ENCODE peak calls at places on chromosomes 11 and 22, in five cellular contexts. M, Q, A, E and B are unnamed samples.

GRCh38 chr22:21078916-21079315 is 33.2 kb downstream of the LRRC74B start:
- DNase-seq in M (no peak), Q (no peak), A (no peak), E (no peak), B (no peak)

GRCh38 chr11:8263109-8263768 is 439 bp downstream of the LMO1 start:
- DNase-seq in M (no peak), Q (no peak), A (no peak), E (no peak), B (no peak)

GRCh38 chr11:99117603-99118002 is 96.9 kb downstream of the CNTN5 start:
- DNase-seq in M (no peak), Q (no peak), A (no peak), E (no peak), B (no peak)

GRCh38 chr22:34903416-34903815 is 162.5 kb upstream of the ISX start:
- DNase-seq in M (no peak), Q (no peak), A (no peak), E (no peak), B (no peak)

GRCh38 chr11:63814383-63814736 is 1.1 kb downstream of the SPINDOC start:
- DNase-seq in M (no peak), Q (no peak), A (no peak), E (no peak), B (no peak)

GRCh38 chr11:109112748-109113378 is 309.1 kb upstream of the C11orf87 start:
- DNase-seq in M (no peak), Q (no peak), A (no peak), E (no peak), B (no peak)

GRCh38 chr11:104206936-104207335 is 43.0 kb upstream of the PDGFD start:
- DNase-seq in M (no peak), Q (no peak), A (no peak), E (no peak), B (no peak)

GRCh38 chr11:74932797-74933196 is 16.1 kb downstream of the XRRA1 start:
- DNase-seq in M (peak; percentile 59), Q (no peak), A (no peak), E (no peak), B (no peak)

GRCh38 chr11:101866619-101867491 is 48.0 kb upstream of the CEP126 start:
- DNase-seq in M (peak; percentile 58), Q (peak; percentile 10), A (no peak), E (no peak), B (no peak)

DNA sequence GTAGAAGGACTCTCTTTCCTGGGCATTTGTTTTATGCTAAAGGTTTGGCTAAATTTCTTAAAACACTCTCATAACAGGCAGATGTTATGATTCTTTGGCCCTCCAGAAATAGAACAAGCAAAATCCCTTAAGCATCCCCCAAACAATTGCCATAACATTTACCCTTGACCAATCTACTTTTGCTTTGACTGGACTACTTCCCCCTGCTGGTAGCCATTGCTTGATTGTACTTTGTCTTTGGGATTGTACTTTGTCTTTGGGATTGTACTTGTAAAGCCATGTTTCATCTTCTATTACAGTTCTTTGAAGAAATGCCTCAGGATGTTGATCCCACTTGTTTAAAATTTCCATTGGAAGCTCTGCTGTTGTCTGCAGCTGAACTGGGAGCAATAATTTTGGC is 53.3 kb upstream of the GLYAT start:
- DNase-seq in M (no peak), Q (no peak), A (no peak), E (no peak), B (no peak)
- TF ChIP-seq CTCF in M (no peak), Q (no peak), A (no peak), E (peak; percentile 14), B (no peak)

GRCh38 chr11:134578807-134579708 is 167.0 kb upstream of the B3GAT1 start:
- DNase-seq in M (no peak), Q (peak; percentile 22), A (peak; percentile 35), E (peak; percentile 18), B (no peak)
- TF ChIP-seq CTCF in M (no peak), Q (no peak), A (peak; percentile 21), E (peak; percentile 58), B (no peak)

GRCh38 chr11:125625594-125626380 is 824 bp downstream of the CHEK1 start:
- DNase-seq in M (peak; percentile 92), Q (peak; percentile 80), A (peak; percentile 90), E (peak; percentile 86), B (peak; percentile 86)

GRCh38 chr11:125625225-125625593 is 246 bp downstream of the CHEK1 start:
- DNase-seq in M (no peak), Q (no peak), A (no peak), E (no peak), B (no peak)

GRCh38 chr11:125626381-125626950 is 1.5 kb downstream of the CHEK1 start:
- DNase-seq in M (no peak), Q (no peak), A (no peak), E (no peak), B (peak; percentile 1)

GRCh38 chr11:125623064-125623463 is 1.9 kb upstream of the CHEK1 start:
- DNase-seq in M (no peak), Q (no peak), A (no peak), E (no peak), B (no peak)

GRCh38 chr11:125624756-125625213 is at the start of gene CHEK1:
- DNase-seq in M (no peak), Q (no peak), A (peak; percentile 10), E (no peak), B (no peak)
- TF ChIP-seq CTCF in M (no peak), Q (no peak), A (no peak), E (no peak), B (no peak)

DNA sequence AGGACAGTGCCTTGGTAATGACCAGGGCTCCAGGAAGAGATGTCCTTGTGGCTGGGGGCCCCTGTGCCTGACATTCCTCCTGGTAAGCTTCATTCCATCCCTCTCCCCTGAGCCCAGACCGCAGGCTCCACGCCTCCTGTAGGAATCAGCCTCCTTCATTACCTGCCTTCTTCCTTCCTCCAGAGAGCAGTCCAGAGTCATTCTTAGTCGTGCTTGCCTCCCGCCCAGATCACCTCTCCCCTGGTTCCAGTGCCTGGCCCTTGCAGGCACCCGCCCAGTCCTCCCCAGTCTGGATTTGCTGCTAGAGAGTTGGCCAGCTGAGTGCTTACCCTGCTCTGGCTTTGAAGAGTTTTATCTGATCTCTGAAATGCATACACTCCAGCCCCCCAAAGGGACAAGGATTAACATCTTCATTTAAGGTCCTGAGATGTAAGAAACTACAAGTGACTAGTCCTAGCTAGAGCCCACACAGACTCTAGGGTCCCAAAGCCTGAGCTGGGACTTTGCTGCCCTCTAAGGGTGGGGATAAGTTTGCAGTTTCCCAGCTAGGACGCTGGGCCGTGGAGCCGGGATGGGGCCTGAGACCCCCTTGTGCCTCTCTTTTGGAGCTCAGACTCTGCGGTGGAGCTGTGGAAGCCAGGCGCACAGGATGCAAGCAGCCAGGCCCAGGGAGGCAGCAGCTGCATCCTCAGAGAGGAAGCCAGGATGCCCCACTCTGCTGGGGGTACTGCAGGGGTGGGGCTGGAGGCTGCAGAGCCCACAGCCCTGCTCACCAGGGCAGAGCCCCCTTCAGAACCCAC is 1.6 kb downstream of the NR1H3 start:
- DNase-seq in M (no peak), Q (peak; percentile 51), A (peak; percentile 83), E (no peak), B (no peak)
- TF ChIP-seq CTCF in M (peak; percentile 27), Q (peak; percentile 53), A (peak; percentile 55), E (peak; percentile 69), B (peak; percentile 23)

GRCh38 chr11:69948256-69949141 is 129.3 kb upstream of the FGF3 start:
- DNase-seq in M (peak; percentile 57), Q (peak; percentile 93), A (peak; percentile 48), E (peak; percentile 96), B (no peak)

GRCh38 chr11:69949327-69949726 is 128.8 kb upstream of the ANO1 start:
- DNase-seq in M (peak; percentile 86), Q (peak; percentile 94), A (no peak), E (peak; percentile 97), B (no peak)

GRCh38 chr11:69951821-69952590 is 126.1 kb upstream of the ANO1 start:
- DNase-seq in M (no peak), Q (no peak), A (no peak), E (no peak), B (no peak)

GRCh38 chr11:69950621-69951020 is 127.5 kb upstream of the ANO1 start:
- DNase-seq in M (no peak), Q (no peak), A (no peak), E (no peak), B (no peak)

DNA sequence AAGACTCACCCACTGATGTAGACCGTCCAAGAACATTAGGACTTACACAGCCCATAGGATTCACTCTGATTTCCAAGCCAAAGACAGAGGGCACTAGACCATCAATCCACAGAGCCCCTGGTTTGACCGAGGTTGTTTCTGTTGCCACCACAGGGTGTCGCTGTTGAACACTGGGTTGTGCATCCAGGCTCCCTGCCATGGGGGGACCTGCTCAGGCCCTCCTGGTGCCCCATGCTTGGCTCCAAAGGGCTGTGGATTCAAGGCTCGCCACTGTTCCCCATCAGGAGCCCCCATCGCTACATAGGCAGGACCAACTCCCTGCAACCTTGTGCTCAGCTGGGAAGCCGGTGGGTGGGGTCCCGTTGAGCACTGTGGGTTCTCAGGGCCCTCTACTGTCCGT is 128.0 kb upstream of the ANO1 start:
- DNase-seq in M (peak; percentile 42), Q (peak; percentile 69), A (peak; percentile 18), E (peak; percentile 58), B (no peak)
- TF ChIP-seq CTCF in M (peak; percentile 15), Q (peak; percentile 67), A (peak; percentile 39), E (no peak), B (peak; percentile 14)